ENCODE peak calls at places on chromosomes 1 and 21, in six cellular contexts. L is kidney, Z is GM23338, D is neural crest cell, N is foreskin fibroblast, B is glutamatergic neuron. R is an unnamed sample.

GRCh38 chr1:8118031-8118451 is 91.9 kb upstream of the ERRFI1 start:
- DNase-seq in L (no peak), B (no peak), N (no peak), D (no peak), Z (no peak), R (no peak)

GRCh38 chr1:169707917-169708604 is 3.4 kb downstream of the SELL start:
- DNase-seq in N (no peak), L (no peak), D (no peak), Z (no peak), B (no peak), R (no peak)

GRCh38 chr1:108590947-108591346 is 31.0 kb downstream of the EEIG2 start:
- DNase-seq in Z (peak; percentile 30), L (no peak), B (no peak), N (peak; percentile 76), D (no peak), R (no peak)

GRCh38 chr1:51792864-51793263 is 85.7 kb downstream of the NRDC start:
- DNase-seq in N (peak; percentile 77), D (no peak), L (no peak), Z (no peak), B (no peak), R (no peak)

GRCh38 chr1:4603317-4604110 is 50.9 kb upstream of the AJAP1 start:
- DNase-seq in L (peak; percentile 39), D (no peak), B (no peak), Z (no peak), N (no peak), R (no peak)

GRCh38 chr1:156051011-156051725 is 2.4 kb downstream of the UBQLN4 start:
- DNase-seq in N (no peak), L (no peak), D (no peak), Z (no peak), B (no peak), R (no peak)

GRCh38 chr1:244371294-244372141 is 80.2 kb downstream of the ADSS2 start:
- DNase-seq in N (no peak), D (no peak), L (no peak), Z (no peak), B (no peak), R (no peak)

GRCh38 chr1:26098602-26099001 is 13.0 kb upstream of the PDIK1L start:
- DNase-seq in D (no peak), B (no peak), L (no peak), N (no peak), Z (no peak), R (no peak)

GRCh38 chr21:35925497-35925896 is 134.8 kb downstream of the SETD4 start:
- DNase-seq in L (peak; percentile 77), D (no peak), Z (no peak), B (no peak), N (no peak), R (no peak)

DNA sequence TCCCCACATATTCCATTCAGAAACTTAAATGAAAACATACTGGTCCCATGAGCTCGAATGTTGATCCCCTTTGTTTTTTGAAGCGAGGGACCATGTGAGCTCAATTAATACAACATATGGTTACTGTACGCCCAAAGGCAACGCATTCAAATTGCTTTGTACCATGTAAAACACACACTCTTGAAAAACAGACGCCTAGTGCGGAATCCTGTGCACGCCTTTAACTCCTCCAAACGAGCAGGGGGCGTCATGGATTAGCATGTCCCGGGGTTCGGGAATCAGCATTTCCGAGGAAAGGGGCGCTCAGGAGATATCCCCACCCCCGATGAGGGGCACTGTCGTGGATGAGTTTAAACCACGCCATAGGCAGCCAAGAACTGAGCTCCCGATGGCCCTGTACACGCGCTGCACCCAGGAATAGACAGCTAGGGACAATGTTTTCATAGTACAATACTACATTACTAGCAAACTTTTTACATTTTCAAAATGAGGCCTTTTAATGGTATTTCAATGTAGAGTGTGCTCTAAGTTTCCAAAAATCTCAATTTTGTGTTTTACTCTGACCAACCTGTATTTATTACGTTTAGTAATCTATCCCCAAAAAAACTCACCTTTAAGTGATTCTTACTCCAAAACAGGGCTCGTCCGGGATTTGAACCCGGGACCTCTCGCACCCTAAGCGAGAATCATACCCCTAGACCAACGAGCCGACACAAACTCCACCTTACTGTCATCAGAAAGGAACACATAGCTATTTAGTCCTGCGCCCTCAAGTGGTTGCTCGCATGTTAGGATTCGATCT is 6.7 kb upstream of the MPZL1 start:
- DNase-seq in B (peak; percentile 86), Z (peak; percentile 86), N (peak; percentile 67), D (peak; percentile 93), L (peak; percentile 84), R (peak; percentile 44)
- TF ChIP-seq CTCF in B (peak; percentile 84), Z (peak; percentile 92), N (peak; percentile 83), D (peak; percentile 88), L (peak; percentile 86), R (peak; percentile 77)

DNA sequence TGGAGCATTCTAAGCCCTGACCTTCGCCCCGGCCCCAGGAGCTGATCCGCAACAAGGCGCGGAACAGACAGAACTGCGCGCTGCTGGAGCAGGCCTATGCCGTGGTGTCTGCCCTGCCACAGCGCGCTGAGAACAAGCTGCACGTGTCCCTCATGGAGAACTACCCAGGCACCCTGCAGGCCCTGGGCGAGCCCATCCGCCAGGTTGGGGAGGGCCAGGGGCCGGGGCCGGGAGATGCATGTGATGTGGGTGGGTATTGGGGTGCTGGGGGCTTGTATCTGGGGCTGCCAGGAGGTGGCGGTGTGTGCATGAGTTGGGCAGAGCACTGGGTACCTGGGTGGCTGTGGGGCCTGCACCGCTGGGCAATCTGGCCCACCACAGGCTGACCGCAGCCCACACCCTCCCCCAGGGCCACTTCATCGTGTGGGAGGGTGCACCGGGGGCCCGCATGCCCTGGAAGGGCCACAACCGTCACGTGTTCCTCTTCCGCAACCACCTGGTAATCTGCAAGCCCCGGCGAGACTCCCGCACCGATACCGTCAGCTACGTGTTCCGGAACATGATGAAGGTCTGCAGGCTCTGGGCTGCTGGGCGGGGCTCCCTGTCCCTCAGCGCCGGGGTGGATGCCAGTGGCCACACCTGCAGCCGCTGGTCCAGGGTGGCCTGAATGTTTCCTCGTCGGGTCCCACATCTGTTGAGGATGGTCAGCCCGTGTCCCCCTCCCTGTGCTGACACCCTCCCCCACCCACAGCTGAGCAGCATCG is 65.8 kb downstream of the TRIM11 start:
- DNase-seq in D (no peak), B (peak; percentile 30), L (peak; percentile 72), Z (peak; percentile 81), N (no peak), R (no peak)
- TF ChIP-seq CTCF in D (peak; percentile 21), B (peak; percentile 31), L (no peak), Z (peak; percentile 80), N (no peak), R (no peak)

DNA sequence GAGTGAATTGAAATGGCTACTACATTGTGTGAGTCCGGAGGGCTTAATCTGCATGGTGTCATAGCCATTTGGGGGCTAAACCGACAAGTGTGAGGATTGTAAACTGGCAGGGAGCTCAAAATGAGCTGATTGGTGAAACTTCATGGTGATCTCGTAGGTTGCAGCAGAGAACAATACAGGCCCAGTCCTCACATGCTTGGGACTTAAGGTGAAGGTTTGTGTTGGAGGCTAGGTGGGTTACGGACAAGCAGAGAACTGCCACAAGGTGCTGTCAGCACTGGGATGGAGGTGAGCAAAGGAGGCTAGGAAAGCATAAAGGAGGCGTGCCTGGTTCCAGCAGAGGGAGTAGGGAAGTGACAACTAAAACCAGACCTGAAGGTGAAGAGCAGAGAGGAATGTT is 9.4 kb downstream of the PGM1 start:
- DNase-seq in B (no peak), L (no peak), D (no peak), N (no peak), Z (peak; percentile 19), R (no peak)
- TF ChIP-seq CTCF in B (no peak), L (no peak), D (no peak), N (no peak), Z (no peak), R (no peak)

GRCh38 chr21:44461005-44461404 is 5.7 kb downstream of the LRRC3 start:
- DNase-seq in Z (no peak), L (no peak), D (no peak), N (no peak), B (no peak), R (no peak)

GRCh38 chr21:44460441-44460755 is 5.1 kb downstream of the LRRC3 start:
- DNase-seq in B (no peak), Z (no peak), L (no peak), N (no peak), D (no peak), R (no peak)

GRCh38 chr21:44462090-44462833 is 7.0 kb downstream of the LRRC3 start:
- DNase-seq in D (no peak), N (no peak), B (no peak), L (no peak), Z (no peak), R (no peak)

GRCh38 chr21:44462834-44463200 is 7.5 kb downstream of the LRRC3 start:
- DNase-seq in L (peak; percentile 70), D (no peak), N (no peak), B (no peak), Z (no peak), R (no peak)

DNA sequence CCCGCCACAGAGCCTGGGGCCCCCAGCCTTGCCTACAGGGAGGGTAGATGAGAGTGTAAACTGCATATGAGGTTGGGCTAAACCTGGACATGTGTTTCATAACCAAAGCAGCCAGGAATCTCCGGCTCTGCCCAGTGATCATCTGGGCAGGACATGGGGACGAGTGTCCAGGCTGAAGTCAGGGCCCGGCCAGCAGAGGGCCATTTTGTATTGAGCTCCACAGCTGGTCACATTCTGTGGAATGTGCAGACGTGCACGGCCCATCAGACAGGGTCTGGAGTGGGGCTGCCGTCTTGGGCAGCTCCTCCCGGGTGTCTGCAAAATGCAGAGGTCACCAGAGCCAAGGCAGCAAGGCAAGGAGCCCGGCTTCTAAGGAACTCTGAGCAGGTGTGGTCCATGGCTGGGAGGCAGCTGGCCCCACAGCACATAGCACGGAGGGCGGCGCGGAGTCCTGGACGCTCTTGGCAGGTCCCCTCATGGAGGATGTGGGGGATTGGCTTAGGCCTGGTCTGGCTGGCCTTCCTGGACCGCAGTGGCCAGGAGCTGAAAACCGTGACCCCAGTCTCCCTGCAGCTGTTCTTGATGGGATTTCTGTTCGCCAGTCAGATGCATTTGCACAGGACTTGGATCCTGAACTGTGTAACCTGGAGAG is 6.3 kb downstream of the LRRC3 start:
- DNase-seq in B (no peak), L (peak; percentile 73), Z (no peak), N (no peak), D (no peak), R (no peak)
- TF ChIP-seq CTCF in B (no peak), L (no peak), Z (no peak), N (no peak), D (peak; percentile 43), R (no peak)

GRCh38 chr1:14597343-14598006 is 1.0 kb upstream of the KAZN start:
- DNase-seq in D (peak; percentile 8), B (no peak), L (no peak), N (no peak), Z (peak; percentile 81), R (no peak)

GRCh38 chr1:14599173-14599754 is 779 bp downstream of the KAZN start:
- DNase-seq in D (peak; percentile 45), Z (peak; percentile 66), B (peak; percentile 66), L (peak; percentile 81), N (no peak), R (no peak)

GRCh38 chr1:14598007-14598497 is 433 bp upstream of the KAZN start:
- DNase-seq in D (peak; percentile 2), Z (peak; percentile 58), N (no peak), B (peak; percentile 22), L (peak; percentile 75), R (no peak)

GRCh38 chr1:14599787-14600186 is 1.3 kb downstream of the KAZN start:
- DNase-seq in Z (no peak), B (no peak), D (no peak), N (no peak), L (no peak), R (no peak)

GRCh38 chr1:14598498-14599172 is at the start of gene KAZN:
- DNase-seq in L (peak; percentile 85), D (peak; percentile 63), N (no peak), B (peak; percentile 81), Z (peak; percentile 83), R (no peak)
- TF ChIP-seq CTCF in L (no peak), D (peak; percentile 44), N (no peak), B (peak; percentile 24), Z (no peak), R (no peak)